ENCODE peak calls at places on chromosomes 5 and 9, in four cellular contexts. T is mesendoderm; P is activated naive CD4-positive, alpha-beta T cell treated with anti-CD3 and anti-CD28 coated beads, Interleukin-2, amount 50 U/mL, for 72 hours; S is stimulated activated CD8-positive, alpha-beta memory T cell treated with anti-CD3 and anti-CD28 coated beads, Interleukin-15, amount 100 ng/mL, for 24 hours. Z is an unnamed sample.

GRCh38 chr5:78747703-78748359 is 99.3 kb upstream of the LHFPL2 start:
- DNase-seq in T (peak; percentile 30), P (no peak), S (no peak), Z (no peak)

GRCh38 chr5:145937432-145938250 is 1.3 kb downstream of the SH3RF2 start:
- DNase-seq in T (peak; percentile 85), P (peak; percentile 29), S (no peak), Z (no peak)

GRCh38 chr5:174324680-174325079 is 279.2 kb downstream of the NSG2 start:
- DNase-seq in T (no peak), P (no peak), S (no peak), Z (no peak)

GRCh38 chr9:2764371-2764770 is 47.1 kb downstream of the KCNV2 start:
- DNase-seq in T (no peak), P (peak; percentile 8), S (no peak), Z (peak; percentile 2)

GRCh38 chr9:115891929-115892328 is 261.7 kb upstream of the PAPPA start:
- DNase-seq in T (no peak), P (no peak), S (no peak), Z (no peak)

GRCh38 chr9:90925581-90926257 is 124.1 kb downstream of the SYK start:
- DNase-seq in T (no peak), P (no peak), S (no peak), Z (no peak)

GRCh38 chr9:4237748-4238511 is 61.9 kb downstream of the GLIS3 start:
- DNase-seq in T (peak; percentile 81), P (no peak), S (no peak), Z (no peak)

GRCh38 chr9:73039253-73039915 is 86.5 kb upstream of the ALDH1A1 start:
- DNase-seq in T (no peak), P (no peak), S (no peak), Z (no peak)

GRCh38 chr5:7897014-7897600 is 28.2 kb downstream of the MTRR start:
- DNase-seq in T (peak; percentile 70), P (peak; percentile 34), S (no peak), Z (no peak)

GRCh38 chr5:10133830-10134229 is 115.9 kb downstream of the ATPSCKMT start:
- DNase-seq in T (peak; percentile 66), P (no peak), S (no peak), Z (no peak)

GRCh38 chr9:72844440-72844768 is 108.4 kb downstream of the ALDH1A1 start:
- DNase-seq in T (no peak), P (no peak), S (no peak), Z (no peak)

GRCh38 chr5:4924581-4924980 is 215.5 kb upstream of the ADAMTS16 start:
- DNase-seq in T (no peak), P (no peak), S (no peak), Z (no peak)

GRCh38 chr5:79413112-79413511 is 100.8 kb downstream of the HOMER1 start:
- DNase-seq in T (no peak), P (no peak), S (no peak), Z (no peak)

GRCh38 chr5:43041131-43041668 is 1.1 kb upstream of the ANXA2R start:
- DNase-seq in T (no peak), P (no peak), S (no peak), Z (peak; percentile 80)

GRCh38 chr5:81751836-81752643 is 1.1 kb upstream of the SSBP2 start:
- DNase-seq in T (peak; percentile 50), P (peak; percentile 12), S (peak; percentile 2), Z (no peak)

GRCh38 chr5:72507360-72508238 is at the start of gene ZNF366:
- DNase-seq in T (no peak), P (no peak), S (no peak), Z (no peak)

GRCh38 chr5:10464173-10464572 is 22.5 kb downstream of the ROPN1L start:
- DNase-seq in T (no peak), P (no peak), S (no peak), Z (no peak)

GRCh38 chr5:71780597-71780996 is 61.5 kb downstream of the CARTPT start:
- DNase-seq in T (no peak), P (no peak), S (no peak), Z (no peak)

GRCh38 chr5:102946414-102946813 is 173.5 kb downstream of the GIN1 start:
- DNase-seq in T (no peak), P (no peak), S (no peak), Z (no peak)

GRCh38 chr9:78383130-78383529 is 86.2 kb downstream of the PSAT1 start:
- DNase-seq in T (no peak), P (no peak), S (no peak), Z (no peak)

GRCh38 chr5:144284931-144285330 is 114.3 kb downstream of the KCTD16 start:
- DNase-seq in T (no peak), P (no peak), S (no peak), Z (no peak)

GRCh38 chr5:145072880-145073279 is 762.3 kb downstream of the PRELID2 start:
- DNase-seq in T (no peak), P (no peak), S (no peak), Z (no peak)

GRCh38 chr5:98770158-98770910 is 3.1 kb upstream of the RGMB start:
- DNase-seq in T (peak; percentile 43), P (peak; percentile 22), S (no peak), Z (peak; percentile 41)

GRCh38 chr9:135329571-135330306 is 149.8 kb upstream of the PPP1R26 start:
- DNase-seq in T (peak; percentile 39), P (no peak), S (no peak), Z (peak; percentile 47)

GRCh38 chr9:2709645-2710101 is 7.6 kb upstream of the KCNV2 start:
- DNase-seq in T (peak; percentile 65), P (no peak), S (no peak), Z (no peak)

GRCh38 chr9:33137271-33137670 is 29.9 kb downstream of the B4GALT1 start:
- DNase-seq in T (no peak), P (no peak), S (no peak), Z (no peak)

GRCh38 chr9:134592018-134592818 is 49.4 kb upstream of the COL5A1 start:
- DNase-seq in T (peak; percentile 53), P (no peak), S (no peak), Z (no peak)

GRCh38 chr5:102796014-102796413 is 40.9 kb downstream of the PAM start:
- DNase-seq in T (no peak), P (no peak), S (no peak), Z (no peak)

GRCh38 chr5:59385700-59386099 is 507.8 kb downstream of the PDE4D start:
- DNase-seq in T (peak; percentile 83), P (no peak), S (no peak), Z (no peak)

GRCh38 chr5:90134892-90135291 is 274.7 kb downstream of the CETN3 start:
- DNase-seq in T (no peak), P (no peak), S (no peak), Z (no peak)

GRCh38 chr9:72363226-72363625 is 1.8 kb downstream of the ZFAND5 start:
- DNase-seq in T (no peak), P (no peak), S (no peak), Z (no peak)

GRCh38 chr5:39580702-39581498 is 156.1 kb upstream of the DAB2 start:
- DNase-seq in T (no peak), P (no peak), S (no peak), Z (no peak)

GRCh38 chr9:113530022-113530635 is 66.6 kb downstream of the RGS3 start:
- DNase-seq in T (no peak), P (no peak), S (no peak), Z (no peak)

GRCh38 chr5:180648658-180649296 is 623 bp downstream of the FLT4 start:
- DNase-seq in T (peak; percentile 46), P (no peak), S (no peak), Z (peak; percentile 18)

GRCh38 chr9:134459164-134459563 is 132.9 kb downstream of the RXRA start:
- DNase-seq in T (no peak), P (no peak), S (no peak), Z (no peak)

GRCh38 chr5:163696270-163696887 is 191.0 kb downstream of the MAT2B start:
- DNase-seq in T (peak; percentile 82), P (no peak), S (no peak), Z (no peak)

GRCh38 chr9:36798350-36799065 is 225.8 kb downstream of the MELK start:
- DNase-seq in T (peak; percentile 38), P (no peak), S (no peak), Z (no peak)

GRCh38 chr9:36817160-36817834 is 216.8 kb downstream of the PAX5 start:
- DNase-seq in T (no peak), P (no peak), S (no peak), Z (no peak)

GRCh38 chr9:120390637-120391190 is 189.3 kb downstream of the CDK5RAP2 start:
- DNase-seq in T (no peak), P (no peak), S (no peak), Z (no peak)